ENCODE peak calls at places on chromosomes 3 and 15, in ten cellular contexts. One of them, this sample, is unnamed.

GRCh38 chr15:62455441-62455921 is 290.4 kb upstream of the C2CD4B start:
- DNase-seq in ELF-1: no peak
- DNase-seq in Peyer's patch: no peak
- DNase-seq in uterus: no peak
- DNase-seq in Kasumi-1: no peak
- DNase-seq in GDM1: no peak
- DNase-seq in AG09309: no peak
- DNase-seq in coronary artery: no peak
- DNase-seq in RWPE1: no peak
- DNase-seq in hippocampal formation: no peak
- DNase-seq in this sample: no peak

GRCh38 chr3:172201136-172201989 is 162.0 kb downstream of the FNDC3B start:
- DNase-seq in ELF-1: no peak
- DNase-seq in Peyer's patch: peak; percentile 56
- DNase-seq in uterus: peak; percentile 75
- DNase-seq in Kasumi-1: no peak
- DNase-seq in GDM1: no peak
- DNase-seq in AG09309: peak; percentile 96
- DNase-seq in coronary artery: peak; percentile 86
- DNase-seq in RWPE1: no peak
- DNase-seq in hippocampal formation: no peak
- DNase-seq in this sample: no peak

GRCh38 chr3:24650839-24651238 is 156.2 kb upstream of the THRB start:
- DNase-seq in ELF-1: no peak
- DNase-seq in Peyer's patch: no peak
- DNase-seq in uterus: no peak
- DNase-seq in Kasumi-1: no peak
- DNase-seq in GDM1: no peak
- DNase-seq in AG09309: no peak
- DNase-seq in coronary artery: no peak
- DNase-seq in RWPE1: no peak
- DNase-seq in hippocampal formation: no peak
- DNase-seq in this sample: no peak

GRCh38 chr3:195532345-195532744 is 10.8 kb downstream of the PPP1R2 start:
- DNase-seq in ELF-1: no peak
- DNase-seq in Peyer's patch: no peak
- DNase-seq in uterus: no peak
- DNase-seq in Kasumi-1: no peak
- DNase-seq in GDM1: no peak
- DNase-seq in AG09309: no peak
- DNase-seq in coronary artery: no peak
- DNase-seq in RWPE1: no peak
- DNase-seq in hippocampal formation: no peak
- DNase-seq in this sample: no peak

GRCh38 chr3:48345946-48346572 is 12.6 kb upstream of the SPINK8 start:
- DNase-seq in ELF-1: no peak
- DNase-seq in Peyer's patch: no peak
- DNase-seq in uterus: no peak
- DNase-seq in Kasumi-1: no peak
- DNase-seq in GDM1: no peak
- DNase-seq in AG09309: no peak
- DNase-seq in coronary artery: no peak
- DNase-seq in RWPE1: no peak
- DNase-seq in hippocampal formation: no peak
- DNase-seq in this sample: no peak

GRCh38 chr3:14358426-14359211 is 43.8 kb upstream of the SLC6A6 start:
- DNase-seq in ELF-1: peak; percentile 78
- DNase-seq in Peyer's patch: no peak
- DNase-seq in uterus: peak; percentile 88
- DNase-seq in Kasumi-1: no peak
- DNase-seq in GDM1: no peak
- DNase-seq in AG09309: peak; percentile 27
- DNase-seq in coronary artery: no peak
- DNase-seq in RWPE1: no peak
- DNase-seq in hippocampal formation: no peak
- DNase-seq in this sample: no peak

GRCh38 chr15:62622775-62623174 is 419.8 kb upstream of the TPM1 start:
- DNase-seq in ELF-1: no peak
- DNase-seq in Peyer's patch: no peak
- DNase-seq in uterus: no peak
- DNase-seq in Kasumi-1: no peak
- DNase-seq in GDM1: no peak
- DNase-seq in AG09309: no peak
- DNase-seq in coronary artery: no peak
- DNase-seq in RWPE1: no peak
- DNase-seq in hippocampal formation: no peak
- DNase-seq in this sample: no peak

GRCh38 chr3:155233213-155233612 is 60.3 kb downstream of the STRIT1 start:
- DNase-seq in ELF-1: no peak
- DNase-seq in Peyer's patch: no peak
- DNase-seq in uterus: peak; percentile 30
- DNase-seq in Kasumi-1: no peak
- DNase-seq in GDM1: no peak
- DNase-seq in AG09309: peak; percentile 90
- DNase-seq in coronary artery: peak; percentile 87
- DNase-seq in RWPE1: peak; percentile 14
- DNase-seq in hippocampal formation: no peak
- DNase-seq in this sample: no peak

GRCh38 chr3:16761576-16761975 is 123.2 kb upstream of the PLCL2 start:
- DNase-seq in ELF-1: no peak
- DNase-seq in Peyer's patch: no peak
- DNase-seq in uterus: no peak
- DNase-seq in Kasumi-1: no peak
- DNase-seq in GDM1: no peak
- DNase-seq in AG09309: peak; percentile 78
- DNase-seq in coronary artery: no peak
- DNase-seq in RWPE1: no peak
- DNase-seq in hippocampal formation: no peak
- DNase-seq in this sample: no peak

GRCh38 chr3:33798113-33798417 is 365 bp upstream of the PDCD6IP start:
- DNase-seq in ELF-1: no peak
- DNase-seq in Peyer's patch: no peak
- DNase-seq in uterus: no peak
- DNase-seq in Kasumi-1: peak; percentile 85
- DNase-seq in GDM1: no peak
- DNase-seq in AG09309: no peak
- DNase-seq in coronary artery: no peak
- DNase-seq in RWPE1: no peak
- DNase-seq in hippocampal formation: no peak
- DNase-seq in this sample: no peak

GRCh38 chr3:185318136-185318535 is 44.8 kb upstream of the MAP3K13 start:
- DNase-seq in ELF-1: no peak
- DNase-seq in Peyer's patch: no peak
- DNase-seq in uterus: no peak
- DNase-seq in Kasumi-1: no peak
- DNase-seq in GDM1: no peak
- DNase-seq in AG09309: peak; percentile 5
- DNase-seq in coronary artery: no peak
- DNase-seq in RWPE1: no peak
- DNase-seq in hippocampal formation: no peak
- DNase-seq in this sample: no peak

GRCh38 chr3:122921791-122922651 is 105.5 kb downstream of the SEMA5B start:
- DNase-seq in ELF-1: peak; percentile 55
- DNase-seq in Peyer's patch: no peak
- DNase-seq in uterus: no peak
- DNase-seq in Kasumi-1: no peak
- DNase-seq in GDM1: no peak
- DNase-seq in AG09309: no peak
- DNase-seq in coronary artery: no peak
- DNase-seq in RWPE1: peak; percentile 19
- DNase-seq in hippocampal formation: no peak
- DNase-seq in this sample: no peak

GRCh38 chr3:138935864-138936762 is 10.8 kb downstream of the FOXL2 start:
- DNase-seq in ELF-1: peak; percentile 91
- DNase-seq in Peyer's patch: peak; percentile 81
- DNase-seq in uterus: peak; percentile 76
- DNase-seq in Kasumi-1: peak; percentile 63
- DNase-seq in GDM1: peak; percentile 44
- DNase-seq in AG09309: no peak
- DNase-seq in coronary artery: no peak
- DNase-seq in RWPE1: peak; percentile 75
- DNase-seq in hippocampal formation: peak; percentile 14
- DNase-seq in this sample: peak; percentile 66

GRCh38 chr15:67883228-67883773 is 43.5 kb upstream of the RNU6-1 start:
- DNase-seq in ELF-1: peak; percentile 35
- DNase-seq in Peyer's patch: no peak
- DNase-seq in uterus: no peak
- DNase-seq in Kasumi-1: peak; percentile 31
- DNase-seq in GDM1: no peak
- DNase-seq in AG09309: no peak
- DNase-seq in coronary artery: no peak
- DNase-seq in RWPE1: no peak
- DNase-seq in hippocampal formation: no peak
- DNase-seq in this sample: no peak

GRCh38 chr3:183313331-183313730 is 60.3 kb downstream of the B3GNT5 start:
- DNase-seq in ELF-1: no peak
- DNase-seq in Peyer's patch: no peak
- DNase-seq in uterus: no peak
- DNase-seq in Kasumi-1: no peak
- DNase-seq in GDM1: no peak
- DNase-seq in AG09309: no peak
- DNase-seq in coronary artery: no peak
- DNase-seq in RWPE1: no peak
- DNase-seq in hippocampal formation: no peak
- DNase-seq in this sample: no peak

GRCh38 chr3:186902154-186902553 is 28.2 kb upstream of the ST6GAL1 start:
- DNase-seq in ELF-1: no peak
- DNase-seq in Peyer's patch: no peak
- DNase-seq in uterus: no peak
- DNase-seq in Kasumi-1: no peak
- DNase-seq in GDM1: no peak
- DNase-seq in AG09309: no peak
- DNase-seq in coronary artery: no peak
- DNase-seq in RWPE1: no peak
- DNase-seq in hippocampal formation: no peak
- DNase-seq in this sample: no peak

GRCh38 chr3:14595561-14595960 is 55.4 kb upstream of the GRIP2 start:
- DNase-seq in ELF-1: no peak
- DNase-seq in Peyer's patch: no peak
- DNase-seq in uterus: no peak
- DNase-seq in Kasumi-1: no peak
- DNase-seq in GDM1: no peak
- DNase-seq in AG09309: no peak
- DNase-seq in coronary artery: no peak
- DNase-seq in RWPE1: no peak
- DNase-seq in hippocampal formation: no peak
- DNase-seq in this sample: no peak

GRCh38 chr3:51508255-51508654 is 8.4 kb upstream of the DCAF1 start:
- DNase-seq in ELF-1: no peak
- DNase-seq in Peyer's patch: no peak
- DNase-seq in uterus: no peak
- DNase-seq in Kasumi-1: no peak
- DNase-seq in GDM1: no peak
- DNase-seq in AG09309: no peak
- DNase-seq in coronary artery: no peak
- DNase-seq in RWPE1: no peak
- DNase-seq in hippocampal formation: no peak
- DNase-seq in this sample: no peak

GRCh38 chr3:74463515-74463914 is 150.9 kb downstream of the CNTN3 start:
- DNase-seq in ELF-1: no peak
- DNase-seq in Peyer's patch: no peak
- DNase-seq in uterus: no peak
- DNase-seq in Kasumi-1: no peak
- DNase-seq in GDM1: no peak
- DNase-seq in AG09309: no peak
- DNase-seq in coronary artery: no peak
- DNase-seq in RWPE1: no peak
- DNase-seq in hippocampal formation: no peak
- DNase-seq in this sample: no peak

GRCh38 chr3:32685604-32686185 is 707 bp downstream of the CNOT10 start:
- DNase-seq in ELF-1: no peak
- DNase-seq in Peyer's patch: no peak
- DNase-seq in uterus: no peak
- DNase-seq in Kasumi-1: peak; percentile 17
- DNase-seq in GDM1: no peak
- DNase-seq in AG09309: no peak
- DNase-seq in coronary artery: no peak
- DNase-seq in RWPE1: peak; percentile 5
- DNase-seq in hippocampal formation: no peak
- DNase-seq in this sample: no peak

GRCh38 chr15:70101459-70102113 is 3.9 kb upstream of the TLE3 start:
- DNase-seq in ELF-1: peak; percentile 95
- DNase-seq in Peyer's patch: peak; percentile 61
- DNase-seq in uterus: peak; percentile 53
- DNase-seq in Kasumi-1: peak; percentile 92
- DNase-seq in GDM1: peak; percentile 84
- DNase-seq in AG09309: peak; percentile 11
- DNase-seq in coronary artery: no peak
- DNase-seq in RWPE1: peak; percentile 74
- DNase-seq in hippocampal formation: no peak
- DNase-seq in this sample: no peak

GRCh38 chr15:74264081-74264501 is 28.0 kb downstream of the CCDC33 start:
- DNase-seq in ELF-1: no peak
- DNase-seq in Peyer's patch: no peak
- DNase-seq in uterus: no peak
- DNase-seq in Kasumi-1: no peak
- DNase-seq in GDM1: no peak
- DNase-seq in AG09309: no peak
- DNase-seq in coronary artery: no peak
- DNase-seq in RWPE1: no peak
- DNase-seq in hippocampal formation: peak; percentile 8
- DNase-seq in this sample: no peak

GRCh38 chr3:36032180-36032895 is 348.0 kb upstream of the STAC start:
- DNase-seq in ELF-1: no peak
- DNase-seq in Peyer's patch: no peak
- DNase-seq in uterus: no peak
- DNase-seq in Kasumi-1: no peak
- DNase-seq in GDM1: no peak
- DNase-seq in AG09309: no peak
- DNase-seq in coronary artery: no peak
- DNase-seq in RWPE1: no peak
- DNase-seq in hippocampal formation: no peak
- DNase-seq in this sample: no peak

GRCh38 chr15:44028349-44028748 is 166.7 kb downstream of the FRMD5 start:
- DNase-seq in ELF-1: no peak
- DNase-seq in Peyer's patch: no peak
- DNase-seq in uterus: no peak
- DNase-seq in Kasumi-1: no peak
- DNase-seq in GDM1: no peak
- DNase-seq in AG09309: no peak
- DNase-seq in coronary artery: no peak
- DNase-seq in RWPE1: no peak
- DNase-seq in hippocampal formation: no peak
- DNase-seq in this sample: no peak

GRCh38 chr3:39398700-39399099 is 7.8 kb upstream of the RPSA start:
- DNase-seq in ELF-1: no peak
- DNase-seq in Peyer's patch: no peak
- DNase-seq in uterus: no peak
- DNase-seq in Kasumi-1: no peak
- DNase-seq in GDM1: no peak
- DNase-seq in AG09309: no peak
- DNase-seq in coronary artery: no peak
- DNase-seq in RWPE1: no peak
- DNase-seq in hippocampal formation: no peak
- DNase-seq in this sample: no peak

GRCh38 chr3:98612587-98612986 is 19.2 kb upstream of the CPOX start:
- DNase-seq in ELF-1: peak; percentile 76
- DNase-seq in Peyer's patch: no peak
- DNase-seq in uterus: no peak
- DNase-seq in Kasumi-1: no peak
- DNase-seq in GDM1: no peak
- DNase-seq in AG09309: no peak
- DNase-seq in coronary artery: no peak
- DNase-seq in RWPE1: no peak
- DNase-seq in hippocampal formation: no peak
- DNase-seq in this sample: no peak

GRCh38 chr3:113136071-113136470 is 75.3 kb upstream of the BOC start:
- DNase-seq in ELF-1: no peak
- DNase-seq in Peyer's patch: no peak
- DNase-seq in uterus: no peak
- DNase-seq in Kasumi-1: peak; percentile 35
- DNase-seq in GDM1: no peak
- DNase-seq in AG09309: no peak
- DNase-seq in coronary artery: no peak
- DNase-seq in RWPE1: peak; percentile 36
- DNase-seq in hippocampal formation: no peak
- DNase-seq in this sample: no peak

GRCh38 chr3:43627360-43627759 is 5.5 kb upstream of the ANO10 start:
- DNase-seq in ELF-1: no peak
- DNase-seq in Peyer's patch: no peak
- DNase-seq in uterus: no peak
- DNase-seq in Kasumi-1: no peak
- DNase-seq in GDM1: no peak
- DNase-seq in AG09309: no peak
- DNase-seq in coronary artery: no peak
- DNase-seq in RWPE1: no peak
- DNase-seq in hippocampal formation: no peak
- DNase-seq in this sample: no peak

This sample was measured in T-helper 9 cell.